ENCODE peak calls at places on chromosomes 3 and 15, in four cellular contexts. W is HAP-1, C is cardiac muscle cell, K is DND-41. P is an unnamed sample.
A peak's percentile ranks its signal among the peaks of the same experiment; 100 is the strongest.

GRCh38 chr15:70054884-70055387 is 42.8 kb downstream of the TLE3 start:
- DNase-seq in W (no peak), C (no peak), K (no peak), P (no peak)

GRCh38 chr15:68387288-68388143 is 44.4 kb downstream of the ITGA11 start:
- DNase-seq in W (no peak), C (no peak), K (no peak), P (no peak)

GRCh38 chr3:37906734-37907282 is 45.1 kb downstream of the CTDSPL start:
- DNase-seq in W (no peak), C (no peak), K (no peak), P (no peak)

GRCh38 chr3:138461696-138462295 is 27.4 kb downstream of the ESYT3 start:
- DNase-seq in W (no peak), C (no peak), K (no peak), P (no peak)

GRCh38 chr15:31442203-31443090 is 115.8 kb downstream of the KLF13 start:
- DNase-seq in W (no peak), C (no peak), K (no peak), P (no peak)

GRCh38 chr15:81752149-81752942 is 293.5 kb downstream of the MEX3B start:
- DNase-seq in W (no peak), C (peak; percentile 15), K (peak; percentile 26), P (no peak)

GRCh38 chr3:49017978-49018706 is at the start of gene DALRD3:
- DNase-seq in W (peak; percentile 65), C (peak; percentile 79), K (peak; percentile 65), P (no peak)

GRCh38 chr3:88113311-88114162 is 36.2 kb upstream of the C3orf38 start:
- DNase-seq in W (peak; percentile 55), C (peak; percentile 82), K (peak; percentile 71), P (peak; percentile 66)

GRCh38 chr3:32460031-32460749 is 42.5 kb downstream of the CMTM6 start:
- DNase-seq in W (no peak), C (no peak), K (peak; percentile 86), P (peak; percentile 62)

GRCh38 chr3:102450976-102451375 is 16.2 kb downstream of the ZPLD1 start:
- DNase-seq in W (no peak), C (no peak), K (no peak), P (no peak)

GRCh38 chr3:99808163-99808794 is 9.4 kb upstream of the CMSS1 start:
- DNase-seq in W (peak; percentile 72), C (peak; percentile 70), K (peak; percentile 51), P (peak; percentile 10)

GRCh38 chr3:11944052-11944673 is 60.0 kb upstream of the SYN2 start:
- DNase-seq in W (peak; percentile 42), C (peak; percentile 53), K (no peak), P (no peak)

GRCh38 chr3:188214442-188214841 is 60.5 kb downstream of the LPP start:
- DNase-seq in W (no peak), C (no peak), K (no peak), P (no peak)

GRCh38 chr15:101637549-101638318 is 14.4 kb downstream of the TM2D3 start:
- DNase-seq in W (no peak), C (no peak), K (no peak), P (no peak)

GRCh38 chr15:84112025-84112424 is 123.5 kb upstream of the GOLGA6L4 start:
- DNase-seq in W (no peak), C (no peak), K (no peak), P (no peak)

GRCh38 chr3:166473501-166473900 is 636.3 kb upstream of the BCHE start:
- DNase-seq in W (no peak), C (no peak), K (no peak), P (no peak)

GRCh38 chr3:127039719-127040118 is 56.8 kb downstream of the PLXNA1 start:
- DNase-seq in W (no peak), C (no peak), K (no peak), P (no peak)

GRCh38 chr3:53624467-53624866 is 130.1 kb downstream of the CACNA1D start:
- DNase-seq in W (no peak), C (no peak), K (no peak), P (no peak)

GRCh38 chr3:100089802-100090668 is 24.3 kb downstream of the FILIP1L start:
- DNase-seq in W (peak; percentile 50), C (no peak), K (no peak), P (no peak)

GRCh38 chr3:80215191-80215590 is 447.4 kb upstream of the ROBO1 start:
- DNase-seq in W (no peak), C (no peak), K (no peak), P (no peak)

GRCh38 chr15:51388726-51389125 is 47.3 kb downstream of the GLDN start:
- DNase-seq in W (no peak), C (no peak), K (no peak), P (no peak)

GRCh38 chr3:154193174-154193573 is 72.0 kb downstream of the ARHGEF26 start:
- DNase-seq in W (no peak), C (no peak), K (no peak), P (no peak)

GRCh38 chr3:139439278-139439677 is 37.0 kb downstream of the RBP2 start:
- DNase-seq in W (no peak), C (no peak), K (no peak), P (no peak)

GRCh38 chr3:100073555-100074307 is 40.6 kb downstream of the FILIP1L start:
- DNase-seq in W (no peak), C (peak; percentile 56), K (peak; percentile 40), P (no peak)

GRCh38 chr15:60626051-60626450 is 147.1 kb upstream of the ICE2 start:
- DNase-seq in W (no peak), C (no peak), K (no peak), P (no peak)

GRCh38 chr3:39668420-39668819 is 141.0 kb upstream of the MYRIP start:
- DNase-seq in W (peak; percentile 59), C (peak; percentile 55), K (peak; percentile 24), P (no peak)

GRCh38 chr15:51624022-51624421 is 1.5 kb upstream of the DMXL2 start:
- DNase-seq in W (no peak), C (no peak), K (no peak), P (no peak)

GRCh38 chr3:195873971-195874370 is 34.4 kb downstream of the TNK2 start:
- DNase-seq in W (no peak), C (no peak), K (no peak), P (no peak)

GRCh38 chr3:197554562-197555280 is 1.0 kb downstream of the BDH1 start:
- DNase-seq in W (peak; percentile 92), C (peak; percentile 99), K (peak; percentile 97), P (peak; percentile 80)

GRCh38 chr3:138381413-138381901 is 33.1 kb downstream of the MRAS start:
- DNase-seq in W (no peak), C (peak; percentile 70), K (no peak), P (no peak)

GRCh38 chr15:25859838-25860645 is 3.1 kb downstream of the ATP10A start:
- DNase-seq in W (no peak), C (no peak), K (no peak), P (peak; percentile 75)

GRCh38 chr3:152176241-152176640 is 92.5 kb upstream of the MBNL1 start:
- DNase-seq in W (peak; percentile 28), C (no peak), K (no peak), P (no peak)

GRCh38 chr15:80250614-80251504 is 1.2 kb downstream of the CTXND1 start:
- DNase-seq in W (no peak), C (no peak), K (no peak), P (no peak)
- H3K4me1 ChIP-seq in W (no peaks in the 10 kb centered on the region), C (peaks cover 4% of the 10 kb centered on the region), K (no peaks in the 10 kb centered on the region), P (no peaks in the 10 kb centered on the region)

DNA sequence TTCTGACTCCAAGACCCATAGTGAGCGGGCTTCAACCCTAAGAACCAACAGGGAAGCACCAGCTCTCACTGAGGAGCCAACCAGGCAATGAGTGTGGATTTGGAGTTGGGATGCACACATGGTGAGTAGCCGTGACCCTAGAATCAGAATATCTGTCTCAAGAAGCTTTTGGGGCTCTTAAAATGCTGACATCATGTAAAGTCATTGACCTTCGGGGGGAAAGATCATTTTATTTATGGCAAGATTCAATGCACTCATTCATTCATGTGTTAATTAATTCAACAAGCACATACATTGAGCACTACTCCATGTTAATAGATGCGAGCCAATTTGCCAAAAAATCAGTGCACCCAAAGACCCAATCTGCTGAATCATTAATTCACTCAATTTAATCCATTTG is 30.0 kb upstream of the LACTB start:
- DNase-seq in W (no peak), C (no peak), K (no peak), P (no peak)
- H3K4me1 ChIP-seq in W (peaks cover 5% of the 10 kb centered on the region), C (peaks cover 21% of the 10 kb centered on the region), K (peaks cover 9% of the 10 kb centered on the region), P (no peaks in the 10 kb centered on the region)

GRCh38 chr3:119463171-119464169 is at the start of gene TMEM39A:
- DNase-seq in W (peak; percentile 93), C (peak; percentile 100), K (peak; percentile 97), P (peak; percentile 99)
- H3K4me1 ChIP-seq in W (peaks cover 13% of the 10 kb centered on the region), C (peaks cover 14% of the 10 kb centered on the region), K (peaks cover 45% of the 10 kb centered on the region), P (peaks cover 19% of the 10 kb centered on the region)

DNA sequence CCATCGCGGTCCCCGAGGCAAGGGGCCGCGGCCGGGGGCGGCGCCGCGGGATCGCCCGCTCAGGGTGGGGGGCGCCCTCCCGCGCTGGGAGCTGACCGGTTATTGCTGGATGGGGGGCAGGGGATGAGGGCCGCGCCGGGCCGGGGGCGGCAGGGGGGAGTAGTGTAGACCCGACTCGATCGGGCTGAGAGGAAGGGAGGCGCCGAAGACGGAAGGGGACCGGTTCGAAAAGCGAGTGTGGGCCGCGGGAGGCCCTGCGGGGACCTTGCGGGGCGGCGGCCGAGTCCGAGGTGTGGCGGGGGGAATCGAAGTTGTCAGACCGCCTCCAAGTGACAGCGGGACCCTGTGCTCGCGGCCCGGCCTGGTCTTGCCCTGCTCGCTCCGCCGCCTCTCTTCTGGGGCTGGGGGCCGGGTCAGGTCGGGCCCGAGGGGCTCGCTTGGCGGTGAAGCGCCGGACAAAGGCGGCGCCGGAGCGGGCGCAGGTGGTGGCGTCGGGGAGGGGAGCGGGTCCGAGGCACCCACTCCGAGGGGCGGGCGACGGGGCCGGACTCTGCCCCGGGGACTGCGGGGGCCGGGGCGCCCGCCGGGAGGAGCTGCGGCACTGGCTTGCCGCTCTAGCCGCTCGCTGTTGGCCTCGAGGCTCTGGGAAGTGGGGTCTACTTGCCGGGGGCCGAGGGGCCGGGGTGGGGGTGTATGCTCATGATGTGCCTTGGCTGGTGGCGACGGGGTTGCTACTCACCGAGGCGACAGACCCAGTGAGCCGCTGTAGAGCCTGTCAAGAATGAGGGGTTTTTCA is 1.2 kb downstream of the BAHD1 start:
- DNase-seq in W (no peak), C (peak; percentile 59), K (peak; percentile 19), P (no peak)
- H3K4me1 ChIP-seq in W (peaks cover 39% of the 10 kb centered on the region), C (peaks cover 30% of the 10 kb centered on the region), K (peaks cover 38% of the 10 kb centered on the region), P (peaks cover 47% of the 10 kb centered on the region)

GRCh38 chr15:64343841-64344240 is 12.1 kb downstream of the CSNK1G1 start:
- DNase-seq in W (no peak), C (no peak), K (no peak), P (no peak)

GRCh38 chr15:64341961-64342360 is 14.0 kb downstream of the CSNK1G1 start:
- DNase-seq in W (no peak), C (peak; percentile 65), K (no peak), P (no peak)

GRCh38 chr15:64343222-64343621 is 12.8 kb downstream of the CSNK1G1 start:
- DNase-seq in W (no peak), C (no peak), K (no peak), P (no peak)

GRCh38 chr15:64337761-64338160 is 18.2 kb downstream of the CSNK1G1 start:
- DNase-seq in W (no peak), C (no peak), K (no peak), P (no peak)

GRCh38 chr15:64340355-64340754 is 15.6 kb downstream of the CSNK1G1 start:
- DNase-seq in W (no peak), C (no peak), K (no peak), P (no peak)
- H3K4me1 ChIP-seq in W (no peaks in the 10 kb centered on the region), C (peaks cover 43% of the 10 kb centered on the region), K (no peaks in the 10 kb centered on the region), P (no peaks in the 10 kb centered on the region)

DNA sequence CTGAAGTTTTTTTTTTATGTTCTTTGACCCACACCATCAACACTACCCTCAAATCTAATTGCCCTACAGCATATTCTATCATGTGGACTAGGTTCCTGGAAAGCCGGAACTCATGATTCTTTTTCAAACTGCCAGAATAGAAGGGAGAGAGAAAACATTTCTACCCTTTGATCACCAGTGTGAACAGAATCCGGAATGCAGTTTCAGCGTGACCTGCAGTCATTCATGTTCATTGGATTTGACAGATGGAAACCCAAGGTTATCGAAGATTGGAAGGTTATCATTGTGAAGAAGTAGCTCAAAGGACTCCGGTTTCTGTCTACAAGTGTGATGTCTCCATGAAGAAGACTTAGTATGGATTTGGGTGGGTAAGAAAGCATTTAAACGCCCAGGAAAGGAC is 39.4 kb upstream of the RASA2 start:
- DNase-seq in W (no peak), C (no peak), K (no peak), P (no peak)
- H3K4me1 ChIP-seq in W (no peaks in the 10 kb centered on the region), C (peaks cover 3% of the 10 kb centered on the region), K (no peaks in the 10 kb centered on the region), P (peaks cover 7% of the 10 kb centered on the region)